ENCODE peak calls at places on chromosomes 3 and 15, in four cellular contexts. One of them, this sample, is unnamed.

GRCh38 chr3:71998995-71999673 is 214.2 kb upstream of the PROK2 start:
- DNase-seq in psoas muscle: no peak
- DNase-seq in testis: no peak
- DNase-seq in CD4-positive, alpha-beta T cell: no peak
- DNase-seq in this sample: no peak

GRCh38 chr3:42071720-42072582 is 19.2 kb upstream of the TRAK1 start:
- DNase-seq in psoas muscle: peak
- DNase-seq in testis: peak
- DNase-seq in CD4-positive, alpha-beta T cell: no peak
- DNase-seq in this sample: peak

GRCh38 chr3:98557324-98558010 is 25.7 kb downstream of the GPR15 start:
- DNase-seq in psoas muscle: no peak
- DNase-seq in testis: no peak
- DNase-seq in CD4-positive, alpha-beta T cell: no peak
- DNase-seq in this sample: no peak

GRCh38 chr3:143135150-143135549 is 15.6 kb downstream of the CHST2 start:
- DNase-seq in psoas muscle: no peak
- DNase-seq in testis: no peak
- DNase-seq in CD4-positive, alpha-beta T cell: no peak
- DNase-seq in this sample: peak

GRCh38 chr15:66928101-66928500 is 137.3 kb upstream of the SMAD3 start:
- DNase-seq in psoas muscle: no peak
- DNase-seq in testis: no peak
- DNase-seq in CD4-positive, alpha-beta T cell: no peak
- DNase-seq in this sample: no peak

GRCh38 chr3:124780356-124780755 is 50.1 kb downstream of the UMPS start:
- DNase-seq in psoas muscle: peak
- DNase-seq in testis: peak
- DNase-seq in CD4-positive, alpha-beta T cell: no peak
- DNase-seq in this sample: peak

GRCh38 chr15:27042646-27043045 is 71.7 kb downstream of the GABRG3 start:
- DNase-seq in psoas muscle: no peak
- DNase-seq in testis: no peak
- DNase-seq in CD4-positive, alpha-beta T cell: no peak
- DNase-seq in this sample: no peak

GRCh38 chr3:30353711-30354467 is 252.5 kb upstream of the TGFBR2 start:
- DNase-seq in psoas muscle: no peak
- DNase-seq in testis: no peak
- DNase-seq in CD4-positive, alpha-beta T cell: no peak
- DNase-seq in this sample: no peak

GRCh38 chr3:128881576-128881975 is 2.2 kb downstream of the ACAD9 start:
- DNase-seq in psoas muscle: no peak
- DNase-seq in testis: no peak
- DNase-seq in CD4-positive, alpha-beta T cell: no peak
- DNase-seq in this sample: no peak

GRCh38 chr15:73723146-73723545 is 30.0 kb downstream of the INSYN1 start:
- DNase-seq in psoas muscle: no peak
- DNase-seq in testis: no peak
- DNase-seq in CD4-positive, alpha-beta T cell: no peak
- DNase-seq in this sample: no peak

GRCh38 chr3:169861871-169862270 is 7.9 kb downstream of the LRRC31 start:
- DNase-seq in psoas muscle: no peak
- DNase-seq in testis: no peak
- DNase-seq in CD4-positive, alpha-beta T cell: no peak
- DNase-seq in this sample: no peak

GRCh38 chr3:112687214-112687613 is 46.3 kb upstream of the CCDC80 start:
- DNase-seq in psoas muscle: no peak
- DNase-seq in testis: no peak
- DNase-seq in CD4-positive, alpha-beta T cell: no peak
- DNase-seq in this sample: no peak

GRCh38 chr15:55816017-55816416 is 73.1 kb upstream of the PRTG start:
- DNase-seq in psoas muscle: no peak
- DNase-seq in testis: no peak
- DNase-seq in CD4-positive, alpha-beta T cell: no peak
- DNase-seq in this sample: no peak

GRCh38 chr3:186960327-186960726 is 30.0 kb downstream of the ST6GAL1 start:
- DNase-seq in psoas muscle: no peak
- DNase-seq in testis: no peak
- DNase-seq in CD4-positive, alpha-beta T cell: no peak
- DNase-seq in this sample: no peak

GRCh38 chr3:186963636-186964035 is 33.3 kb downstream of the ST6GAL1 start:
- DNase-seq in psoas muscle: no peak
- DNase-seq in testis: no peak
- DNase-seq in CD4-positive, alpha-beta T cell: no peak
- DNase-seq in this sample: no peak

GRCh38 chr3:186955898-186956696 is 25.8 kb downstream of the ST6GAL1 start:
- DNase-seq in psoas muscle: no peak
- DNase-seq in testis: no peak
- DNase-seq in CD4-positive, alpha-beta T cell: no peak
- DNase-seq in this sample: no peak

GRCh38 chr3:186962445-186962844 is 32.1 kb downstream of the ST6GAL1 start:
- DNase-seq in psoas muscle: no peak
- DNase-seq in testis: no peak
- DNase-seq in CD4-positive, alpha-beta T cell: no peak
- DNase-seq in this sample: no peak

DNA sequence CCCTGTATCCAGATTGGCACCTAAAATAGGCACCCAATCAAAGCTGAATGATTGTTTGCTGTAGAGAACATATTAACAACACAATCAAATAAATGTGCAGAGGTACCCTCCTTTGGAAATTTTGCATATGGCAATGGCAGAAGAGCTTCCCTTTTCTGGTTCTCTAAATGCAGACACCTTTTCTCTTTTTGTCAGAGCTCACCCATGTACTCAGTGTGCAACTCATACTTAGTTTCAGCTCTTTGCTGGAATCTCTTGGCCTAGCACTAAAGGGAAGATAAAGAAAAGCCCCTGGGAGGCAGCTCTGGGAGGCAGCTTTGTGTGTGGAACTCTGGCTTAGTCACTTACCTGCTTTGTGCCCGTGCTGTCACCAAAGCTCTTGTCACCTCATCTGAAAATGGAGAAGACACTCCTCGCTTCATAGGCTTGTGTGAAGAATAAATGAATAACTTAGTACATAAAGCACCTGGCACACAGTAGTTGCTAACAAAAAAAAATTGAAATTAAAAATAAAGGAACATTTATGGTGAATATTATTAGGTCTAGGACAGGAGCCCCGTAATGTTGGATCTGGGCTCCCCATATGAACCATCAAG is 28.8 kb downstream of the ST6GAL1 start:
- DNase-seq in psoas muscle: no peak
- DNase-seq in testis: no peak
- DNase-seq in CD4-positive, alpha-beta T cell: no peak
- DNase-seq in this sample: no peak
- H3K27ac ChIP-seq in psoas muscle: no peak
- H3K27ac ChIP-seq in testis: no peak
- H3K27ac ChIP-seq in CD4-positive, alpha-beta T cell: no peak
- H3K27ac ChIP-seq in this sample: no peak

DNA sequence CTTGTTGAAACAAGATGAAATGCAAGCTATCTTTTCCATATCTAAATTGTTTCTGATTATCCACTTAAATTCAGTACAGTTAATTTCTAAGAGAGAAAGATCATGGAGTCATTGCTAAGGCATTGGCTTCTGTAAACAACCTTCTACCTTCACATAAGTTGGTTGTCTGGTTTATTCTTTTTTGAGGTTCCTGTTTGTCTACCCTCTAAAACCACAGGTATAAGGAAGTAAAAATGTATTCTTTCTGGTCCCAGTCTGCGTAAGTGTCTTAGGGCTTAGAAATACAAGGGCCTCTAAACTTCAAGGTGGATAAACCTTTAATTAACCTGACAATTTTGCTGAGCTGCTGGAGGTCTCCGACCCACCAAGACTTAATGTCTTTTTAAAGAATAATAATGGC is 3.6 kb upstream of the ATOSA start:
- DNase-seq in psoas muscle: no peak
- DNase-seq in testis: no peak
- DNase-seq in CD4-positive, alpha-beta T cell: no peak
- DNase-seq in this sample: no peak
- H3K27ac ChIP-seq in psoas muscle: no peak
- H3K27ac ChIP-seq in testis: no peak
- H3K27ac ChIP-seq in CD4-positive, alpha-beta T cell: no peak
- H3K27ac ChIP-seq in this sample: no peak

GRCh38 chr3:99638244-99638948 is at the start of gene COL8A1:
- DNase-seq in psoas muscle: peak
- DNase-seq in testis: peak
- DNase-seq in CD4-positive, alpha-beta T cell: no peak
- DNase-seq in this sample: no peak
- H3K27ac ChIP-seq in psoas muscle: peak
- H3K27ac ChIP-seq in testis: peak
- H3K27ac ChIP-seq in CD4-positive, alpha-beta T cell: no peak
- H3K27ac ChIP-seq in this sample: no peak

GRCh38 chr3:16249336-16249735 is 15.4 kb downstream of the DPH3 start:
- DNase-seq in psoas muscle: no peak
- DNase-seq in testis: peak
- DNase-seq in CD4-positive, alpha-beta T cell: no peak
- DNase-seq in this sample: peak

GRCh38 chr3:16245613-16246012 is 19.1 kb downstream of the DPH3 start:
- DNase-seq in psoas muscle: no peak
- DNase-seq in testis: no peak
- DNase-seq in CD4-positive, alpha-beta T cell: no peak
- DNase-seq in this sample: no peak

GRCh38 chr3:16247282-16248058 is 17.3 kb downstream of the DPH3 start:
- DNase-seq in psoas muscle: peak
- DNase-seq in testis: peak
- DNase-seq in CD4-positive, alpha-beta T cell: peak
- DNase-seq in this sample: peak

GRCh38 chr3:16251316-16252085 is 13.2 kb downstream of the DPH3 start:
- DNase-seq in psoas muscle: no peak
- DNase-seq in testis: no peak
- DNase-seq in CD4-positive, alpha-beta T cell: no peak
- DNase-seq in this sample: no peak

DNA sequence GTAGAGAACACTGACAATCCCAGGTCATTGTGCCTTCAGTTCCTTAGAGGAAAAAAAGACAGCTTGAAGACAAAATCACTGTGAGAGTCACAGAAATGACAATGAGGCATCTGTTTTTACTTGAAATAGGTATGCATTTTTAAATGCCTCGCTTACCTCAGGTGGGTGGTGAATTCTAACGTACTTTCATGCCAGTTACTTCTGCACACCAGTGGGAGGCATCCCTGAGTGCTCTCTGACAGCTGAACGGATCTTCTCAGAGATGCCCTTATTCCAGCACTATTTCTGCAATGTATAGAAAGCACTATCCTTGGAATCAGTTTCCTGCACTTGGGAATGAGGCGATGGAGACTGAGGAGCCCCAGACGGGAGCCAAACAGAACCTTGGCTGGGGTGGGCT is 16.2 kb downstream of the DPH3 start:
- DNase-seq in psoas muscle: no peak
- DNase-seq in testis: no peak
- DNase-seq in CD4-positive, alpha-beta T cell: no peak
- DNase-seq in this sample: no peak
- H3K27ac ChIP-seq in psoas muscle: no peak
- H3K27ac ChIP-seq in testis: no peak
- H3K27ac ChIP-seq in CD4-positive, alpha-beta T cell: no peak
- H3K27ac ChIP-seq in this sample: no peak

GRCh38 chr15:83930813-83931212 is 276.9 kb downstream of the ADAMTSL3 start:
- DNase-seq in psoas muscle: no peak
- DNase-seq in testis: no peak
- DNase-seq in CD4-positive, alpha-beta T cell: no peak
- DNase-seq in this sample: no peak
- H3K27ac ChIP-seq in psoas muscle: no peak
- H3K27ac ChIP-seq in testis: no peak
- H3K27ac ChIP-seq in CD4-positive, alpha-beta T cell: no peak
- H3K27ac ChIP-seq in this sample: no peak

GRCh38 chr3:196624008-196624790 is 15.3 kb upstream of the NRROS start:
- DNase-seq in psoas muscle: no peak
- DNase-seq in testis: no peak
- DNase-seq in CD4-positive, alpha-beta T cell: no peak
- DNase-seq in this sample: no peak

GRCh38 chr3:196621581-196621980 is 17.9 kb upstream of the NRROS start:
- DNase-seq in psoas muscle: no peak
- DNase-seq in testis: no peak
- DNase-seq in CD4-positive, alpha-beta T cell: no peak
- DNase-seq in this sample: no peak

GRCh38 chr3:196620228-196620627 is 19.3 kb upstream of the NRROS start:
- DNase-seq in psoas muscle: peak
- DNase-seq in testis: no peak
- DNase-seq in CD4-positive, alpha-beta T cell: no peak
- DNase-seq in this sample: peak

GRCh38 chr3:196624907-196625306 is 14.6 kb upstream of the NRROS start:
- DNase-seq in psoas muscle: peak
- DNase-seq in testis: peak
- DNase-seq in CD4-positive, alpha-beta T cell: no peak
- DNase-seq in this sample: no peak

GRCh38 chr3:196623350-196623749 is 16.1 kb upstream of the NRROS start:
- DNase-seq in psoas muscle: no peak
- DNase-seq in testis: no peak
- DNase-seq in CD4-positive, alpha-beta T cell: no peak
- DNase-seq in this sample: no peak
- H3K27ac ChIP-seq in psoas muscle: no peak
- H3K27ac ChIP-seq in testis: peak
- H3K27ac ChIP-seq in CD4-positive, alpha-beta T cell: no peak
- H3K27ac ChIP-seq in this sample: no peak